ENCODE peak calls at places on chromosomes 7 and 10, in seven cellular contexts. Q is endothelial cell, T is astrocyte of the cerebellum, S is glutamatergic neuron, Z is lung, J is HFF-Myc, W is tibial artery. K is an unnamed sample.

GRCh38 chr10:4671451-4672145 is 154.4 kb upstream of the AKR1E2 start:
- DNase-seq in Q (no peak), T (no peak), S (no peak), Z (no peak), J (no peak), W (no peak), K (no peak)

GRCh38 chr7:51141451-51141971 is 175.1 kb downstream of the COBL start:
- DNase-seq in Q (peak; percentile 22), T (peak; percentile 9), S (no peak), Z (no peak), J (no peak), W (no peak), K (no peak)

GRCh38 chr7:149850007-149850594 is 11.9 kb downstream of the ZNF862 start:
- DNase-seq in Q (no peak), T (no peak), S (no peak), Z (no peak), J (no peak), W (no peak), K (no peak)

GRCh38 chr10:58264780-58265179 is 2.9 kb downstream of the IPMK start:
- DNase-seq in Q (no peak), T (no peak), S (no peak), Z (no peak), J (no peak), W (no peak), K (no peak)

GRCh38 chr7:32515890-32516550 is 20.7 kb downstream of the AVL9 start:
- DNase-seq in Q (no peak), T (no peak), S (no peak), Z (no peak), J (no peak), W (no peak), K (no peak)

GRCh38 chr10:77949167-77949566 is 22.6 kb upstream of the DLG5 start:
- DNase-seq in Q (peak; percentile 37), T (peak; percentile 33), S (peak; percentile 34), Z (no peak), J (no peak), W (no peak), K (no peak)

GRCh38 chr7:100369105-100369504 is 4.2 kb upstream of the PILRA start:
- DNase-seq in Q (no peak), T (no peak), S (no peak), Z (peak; percentile 68), J (no peak), W (peak; percentile 71), K (no peak)

GRCh38 chr7:45609180-45609579 is 35.0 kb downstream of the ADCY1 start:
- DNase-seq in Q (no peak), T (no peak), S (no peak), Z (no peak), J (no peak), W (no peak), K (no peak)

GRCh38 chr10:113788604-113789083 is 37.2 kb downstream of the PLEKHS1 start:
- DNase-seq in Q (no peak), T (peak; percentile 98), S (no peak), Z (peak; percentile 32), J (peak; percentile 92), W (peak; percentile 50), K (no peak)

GRCh38 chr7:153061913-153062528 is 302.5 kb downstream of the ACTR3B start:
- DNase-seq in Q (peak; percentile 59), T (no peak), S (no peak), Z (no peak), J (no peak), W (no peak), K (no peak)

GRCh38 chr10:36263871-36264270 is 621.8 kb upstream of the FZD8 start:
- DNase-seq in Q (no peak), T (no peak), S (no peak), Z (no peak), J (no peak), W (no peak), K (no peak)

GRCh38 chr7:150340875-150341262 is 560 bp downstream of the RARRES2 start:
- DNase-seq in Q (no peak), T (no peak), S (no peak), Z (no peak), J (no peak), W (no peak), K (no peak)

GRCh38 chr7:31938650-31939049 is 131.6 kb downstream of the PDE1C start:
- DNase-seq in Q (no peak), T (no peak), S (no peak), Z (no peak), J (no peak), W (no peak), K (no peak)

GRCh38 chr10:58512470-58513188 is at the start of gene BICC1:
- DNase-seq in Q (peak; percentile 54), T (no peak), S (peak; percentile 75), Z (no peak), J (no peak), W (peak; percentile 43), K (peak; percentile 32)

GRCh38 chr10:124719213-124719851 is 24.8 kb downstream of the FAM53B start:
- DNase-seq in Q (peak; percentile 43), T (peak; percentile 56), S (no peak), Z (peak; percentile 71), J (no peak), W (no peak), K (no peak)

GRCh38 chr10:124339119-124339807 is 79.5 kb downstream of the OAT start:
- DNase-seq in Q (no peak), T (no peak), S (no peak), Z (no peak), J (no peak), W (no peak), K (no peak)

GRCh38 chr10:93711891-93712290 is 9.5 kb upstream of the FRA10AC1 start:
- DNase-seq in Q (no peak), T (no peak), S (no peak), Z (no peak), J (no peak), W (no peak), K (no peak)

GRCh38 chr10:128268015-128268722 is 141.9 kb upstream of the MKI67 start:
- DNase-seq in Q (peak; percentile 79), T (no peak), S (peak; percentile 87), Z (no peak), J (no peak), W (no peak), K (peak; percentile 76)

GRCh38 chr10:116757246-116757645 is 14.9 kb upstream of the HSPA12A start:
- DNase-seq in Q (no peak), T (no peak), S (no peak), Z (no peak), J (no peak), W (no peak), K (no peak)

GRCh38 chr10:132459252-132460028 is 62.4 kb downstream of the PWWP2B start:
- DNase-seq in Q (no peak), T (no peak), S (no peak), Z (no peak), J (no peak), W (no peak), K (no peak)

GRCh38 chr7:127251458-127252379 is 1.0 kb downstream of the GRM8 start:
- DNase-seq in Q (peak; percentile 19), T (no peak), S (peak; percentile 43), Z (no peak), J (no peak), W (no peak), K (peak; percentile 43)

GRCh38 chr10:89122431-89123066 is 84.6 kb downstream of the CH25H start:
- DNase-seq in Q (no peak), T (no peak), S (no peak), Z (no peak), J (no peak), W (no peak), K (no peak)

DNA sequence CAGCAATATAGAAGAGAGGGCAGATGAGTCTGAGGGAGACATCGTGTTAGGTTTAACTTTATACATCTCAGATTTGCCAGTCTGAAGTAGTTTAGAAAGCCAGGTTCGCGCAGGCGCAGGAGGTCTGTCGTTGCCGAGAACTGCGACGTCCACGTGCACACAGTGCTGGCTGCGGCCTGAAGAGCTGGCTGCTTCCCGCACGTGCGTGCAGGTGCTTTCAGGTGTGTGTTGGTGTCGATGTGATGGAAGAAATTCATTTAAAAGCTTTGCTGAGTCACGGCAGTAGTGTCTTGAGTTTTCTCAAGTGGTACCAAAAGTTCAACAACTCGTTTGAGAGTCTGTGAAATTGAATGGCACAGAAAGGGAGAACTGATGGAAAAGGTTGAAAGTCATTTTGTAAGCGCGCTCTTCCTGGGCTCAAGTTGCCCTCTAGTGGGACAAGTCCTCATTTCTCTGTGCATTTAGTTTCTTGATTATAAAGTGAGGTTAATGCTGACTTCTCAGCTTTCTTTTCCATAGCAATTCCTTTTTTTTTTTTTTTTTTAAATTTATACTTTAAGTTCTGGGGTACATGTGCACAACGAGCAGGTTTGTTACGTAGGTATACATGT is 18.7 kb downstream of the WDR37 start:
- DNase-seq in Q (no peak), T (no peak), S (no peak), Z (peak; percentile 70), J (no peak), W (no peak), K (no peak)
- TF ChIP-seq CTCF in Q (no peak), T (peak; percentile 21), S (peak; percentile 18), Z (no peak), J (peak; percentile 16), W (no peak), K (no peak)

DNA sequence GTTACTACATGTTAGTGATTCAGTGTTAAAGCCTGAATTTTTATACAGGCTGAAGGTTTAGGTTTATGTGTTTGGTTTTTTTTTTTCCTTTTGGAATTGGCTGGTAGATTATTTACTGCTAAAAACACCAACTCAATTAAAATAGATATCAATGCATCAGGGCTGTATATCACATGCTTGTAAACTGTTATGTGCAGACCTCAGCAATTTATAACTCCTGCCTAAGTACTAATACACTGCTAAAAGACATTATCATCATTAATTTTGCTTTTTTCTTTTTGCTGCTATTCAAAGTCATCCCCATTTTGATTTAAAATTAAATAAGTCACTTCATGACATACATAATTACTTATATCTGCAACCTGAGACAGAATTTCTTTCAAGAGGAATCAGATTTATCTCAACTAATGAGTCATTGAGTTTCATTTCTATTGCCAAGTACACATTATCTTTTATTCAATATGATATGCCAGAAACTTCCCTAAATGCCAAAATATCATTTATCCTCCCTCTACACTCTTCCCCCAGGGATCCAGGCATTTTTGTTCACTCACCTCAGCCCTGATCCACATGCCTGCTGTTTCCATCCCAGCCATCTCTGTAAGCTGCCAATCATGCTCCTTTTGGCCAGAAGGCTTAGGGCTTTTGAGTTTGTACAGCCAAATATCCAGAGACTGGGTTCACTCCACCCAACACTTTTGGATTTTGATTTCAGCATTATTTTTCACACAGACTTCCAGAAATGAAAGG is 98.5 kb downstream of the POLR1F start:
- DNase-seq in Q (no peak), T (no peak), S (no peak), Z (no peak), J (no peak), W (no peak), K (no peak)
- TF ChIP-seq CTCF in Q (no peak), T (no peak), S (no peak), Z (no peak), J (no peak), W (no peak), K (no peak)

DNA sequence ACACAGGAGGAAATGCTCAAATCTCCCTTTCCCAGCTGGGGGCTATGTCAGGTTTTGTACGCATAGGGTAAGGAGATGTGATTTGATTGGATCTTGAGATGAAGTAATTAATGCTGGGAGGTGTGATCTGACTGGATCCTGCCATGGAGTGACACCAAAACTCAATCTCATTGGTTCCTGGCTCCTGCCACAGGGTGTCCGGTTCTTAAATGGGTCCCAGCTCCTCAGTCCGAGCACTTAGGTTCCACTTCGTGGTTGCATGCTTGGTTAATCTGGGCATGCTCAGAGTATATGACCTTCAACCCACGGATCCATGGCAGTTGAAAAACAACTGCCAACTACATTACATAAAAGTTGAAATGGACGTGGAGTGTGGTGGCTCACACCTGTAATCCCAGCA is 3.1 kb upstream of the ZNF12 start:
- DNase-seq in Q (no peak), T (no peak), S (no peak), Z (no peak), J (no peak), W (no peak), K (no peak)
- TF ChIP-seq CTCF in Q (no peak), T (no peak), S (no peak), Z (no peak), J (no peak), W (no peak), K (no peak)

GRCh38 chr10:100009793-100010676 is at the start of gene DNMBP:
- DNase-seq in Q (peak; percentile 88), T (peak; percentile 46), S (peak; percentile 89), Z (peak; percentile 74), J (no peak), W (peak; percentile 80), K (peak; percentile 88)
- TF ChIP-seq CTCF in Q (peak; percentile 79), T (peak; percentile 43), S (peak; percentile 76), Z (peak; percentile 43), J (peak; percentile 36), W (peak; percentile 41), K (peak; percentile 65)